ENCODE peak calls at places on chromosomes 11 and 22, in nine cellular contexts. P is HCT116, K is ovary, D is cardiac muscle cell, I is brain microvascular endothelial cell, Q is HFFc6, V is GM20000, R is A549, E is astrocyte of the spinal cord. W is an unnamed sample.

GRCh38 chr11:1442163-1442562 is 44.4 kb downstream of the MOB2 start:
- DNase-seq in P (no peak), K (no peak), D (peak; percentile 37), I (no peak), Q (no peak), V (peak; percentile 58), R (peak; percentile 42), E (no peak), W (peak; percentile 40)

GRCh38 chr11:110199184-110199981 is 97.0 kb downstream of the RDX start:
- DNase-seq in P (no peak), K (no peak), D (peak; percentile 36), I (no peak), Q (no peak), V (no peak), R (no peak), E (peak; percentile 22), W (no peak)

GRCh38 chr22:47333625-47334024 is 571.2 kb downstream of the TBC1D22A start:
- DNase-seq in P (peak; percentile 56), K (no peak), D (no peak), I (peak; percentile 5), Q (peak; percentile 13), V (no peak), R (no peak), E (peak; percentile 58), W (no peak)

GRCh38 chr11:106514706-106515105 is 437.2 kb downstream of the AASDHPPT start:
- DNase-seq in P (no peak), K (no peak), D (no peak), I (no peak), Q (no peak), V (no peak), R (no peak), E (no peak), W (no peak)

GRCh38 chr11:48106166-48106565 is 110.4 kb upstream of the OR4B1 start:
- DNase-seq in P (no peak), K (no peak), D (no peak), I (no peak), Q (no peak), V (no peak), R (no peak), E (no peak), W (no peak)

GRCh38 chr11:34150494-34151151 is 45.2 kb downstream of the NAT10 start:
- DNase-seq in P (no peak), K (no peak), D (no peak), I (no peak), Q (no peak), V (no peak), R (no peak), E (no peak), W (no peak)

GRCh38 chr22:35645646-35646045 is 2.6 kb upstream of the APOL6 start:
- DNase-seq in P (no peak), K (no peak), D (no peak), I (no peak), Q (no peak), V (no peak), R (no peak), E (no peak), W (no peak)

GRCh38 chr22:44459041-44459440 is 39.0 kb downstream of the RTL6 start:
- DNase-seq in P (no peak), K (no peak), D (no peak), I (no peak), Q (no peak), V (no peak), R (no peak), E (no peak), W (no peak)

GRCh38 chr11:70608568-70609314 is 210.4 kb downstream of the CTTN start:
- DNase-seq in P (no peak), K (no peak), D (no peak), I (peak; percentile 4), Q (no peak), V (no peak), R (no peak), E (peak; percentile 29), W (peak; percentile 41)

GRCh38 chr22:50716291-50717024 is 21.5 kb upstream of the ACR start:
- DNase-seq in P (no peak), K (no peak), D (no peak), I (no peak), Q (no peak), V (no peak), R (no peak), E (no peak), W (no peak)

GRCh38 chr22:50719814-50720300 is 18.1 kb upstream of the ACR start:
- DNase-seq in P (no peak), K (no peak), D (peak; percentile 19), I (no peak), Q (no peak), V (no peak), R (no peak), E (no peak), W (no peak)

GRCh38 chr22:50715776-50716175 is 22.2 kb upstream of the ACR start:
- DNase-seq in P (no peak), K (no peak), D (no peak), I (no peak), Q (no peak), V (no peak), R (no peak), E (no peak), W (no peak)

GRCh38 chr22:50718352-50718709 is 19.7 kb upstream of the ACR start:
- DNase-seq in P (no peak), K (no peak), D (no peak), I (no peak), Q (no peak), V (no peak), R (no peak), E (no peak), W (no peak)

DNA sequence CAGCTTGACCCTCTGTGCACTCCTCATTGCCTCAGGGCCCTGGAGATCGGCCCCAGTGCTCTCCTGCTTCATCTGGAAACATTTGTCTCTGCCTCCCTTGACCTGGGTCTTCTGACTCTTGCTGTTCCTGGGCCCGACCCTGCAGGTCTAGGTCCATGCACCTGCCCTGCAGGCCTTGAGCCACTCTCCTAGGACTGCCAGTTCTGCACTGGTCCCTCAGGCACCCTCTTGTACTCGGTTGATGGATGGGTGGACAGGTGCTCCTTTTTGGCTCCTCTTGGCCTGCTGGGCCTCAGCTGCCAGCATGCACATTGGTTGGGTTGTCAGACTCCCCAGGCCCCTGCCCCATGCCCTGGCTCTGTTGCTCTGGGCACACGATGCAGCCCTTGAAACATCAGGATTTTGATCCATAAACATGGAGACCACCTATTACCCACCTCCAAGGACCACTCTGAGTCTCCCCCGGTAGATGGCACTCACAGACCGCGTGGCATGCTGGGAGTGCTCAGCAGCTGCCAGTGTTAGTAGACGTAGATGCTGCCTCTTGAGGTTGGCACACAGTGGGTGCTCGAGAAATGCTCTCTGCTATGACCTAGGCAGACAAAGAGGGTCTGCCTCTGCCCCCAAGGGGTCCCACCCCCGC is 20.2 kb upstream of the ACR start:
- DNase-seq in P (no peak), K (no peak), D (no peak), I (no peak), Q (no peak), V (no peak), R (no peak), E (no peak), W (no peak)
- TF ChIP-seq CTCF in P (no peak), K (no peak), D (no peak), I (peak; percentile 9), Q (no peak), V (no peak), R (no peak), E (no peak), W (no peak)

GRCh38 chr22:30423296-30423958 is 2.1 kb upstream of the MTFP1 start:
- DNase-seq in P (no peak), K (no peak), D (peak; percentile 51), I (no peak), Q (no peak), V (no peak), R (no peak), E (no peak), W (no peak)

GRCh38 chr22:30423959-30424380 is 1.6 kb upstream of the MTFP1 start:
- DNase-seq in P (peak; percentile 99), K (peak; percentile 99), D (peak; percentile 100), I (peak; percentile 99), Q (peak; percentile 99), V (peak; percentile 98), R (peak; percentile 95), E (peak; percentile 100), W (peak; percentile 98)

GRCh38 chr22:30425327-30425615 is 297 bp upstream of the MTFP1 start:
- DNase-seq in P (no peak), K (no peak), D (no peak), I (no peak), Q (no peak), V (no peak), R (no peak), E (no peak), W (no peak)

GRCh38 chr22:30425616-30426394 is at the start of gene MTFP1:
- DNase-seq in P (no peak), K (peak; percentile 68), D (peak; percentile 84), I (peak; percentile 56), Q (peak; percentile 27), V (peak; percentile 74), R (peak; percentile 44), E (peak; percentile 65), W (peak; percentile 76)

GRCh38 chr22:30424471-30425326 is 869 bp upstream of the MTFP1 start:
- DNase-seq in P (no peak), K (no peak), D (peak; percentile 23), I (peak; percentile 37), Q (peak; percentile 24), V (no peak), R (no peak), E (no peak), W (no peak)
- TF ChIP-seq CTCF in P (peak; percentile 25), K (no peak), D (no peak), I (peak; percentile 34), Q (peak; percentile 45), V (no peak), R (no peak), E (no peak), W (no peak)

GRCh38 chr11:127205688-127206217 is 205.2 kb upstream of the KIRREL3 start:
- DNase-seq in P (no peak), K (no peak), D (no peak), I (no peak), Q (no peak), V (no peak), R (no peak), E (no peak), W (no peak)
- TF ChIP-seq CTCF in P (no peak), K (no peak), D (no peak), I (no peak), Q (no peak), V (no peak), R (no peak), E (no peak), W (no peak)

DNA sequence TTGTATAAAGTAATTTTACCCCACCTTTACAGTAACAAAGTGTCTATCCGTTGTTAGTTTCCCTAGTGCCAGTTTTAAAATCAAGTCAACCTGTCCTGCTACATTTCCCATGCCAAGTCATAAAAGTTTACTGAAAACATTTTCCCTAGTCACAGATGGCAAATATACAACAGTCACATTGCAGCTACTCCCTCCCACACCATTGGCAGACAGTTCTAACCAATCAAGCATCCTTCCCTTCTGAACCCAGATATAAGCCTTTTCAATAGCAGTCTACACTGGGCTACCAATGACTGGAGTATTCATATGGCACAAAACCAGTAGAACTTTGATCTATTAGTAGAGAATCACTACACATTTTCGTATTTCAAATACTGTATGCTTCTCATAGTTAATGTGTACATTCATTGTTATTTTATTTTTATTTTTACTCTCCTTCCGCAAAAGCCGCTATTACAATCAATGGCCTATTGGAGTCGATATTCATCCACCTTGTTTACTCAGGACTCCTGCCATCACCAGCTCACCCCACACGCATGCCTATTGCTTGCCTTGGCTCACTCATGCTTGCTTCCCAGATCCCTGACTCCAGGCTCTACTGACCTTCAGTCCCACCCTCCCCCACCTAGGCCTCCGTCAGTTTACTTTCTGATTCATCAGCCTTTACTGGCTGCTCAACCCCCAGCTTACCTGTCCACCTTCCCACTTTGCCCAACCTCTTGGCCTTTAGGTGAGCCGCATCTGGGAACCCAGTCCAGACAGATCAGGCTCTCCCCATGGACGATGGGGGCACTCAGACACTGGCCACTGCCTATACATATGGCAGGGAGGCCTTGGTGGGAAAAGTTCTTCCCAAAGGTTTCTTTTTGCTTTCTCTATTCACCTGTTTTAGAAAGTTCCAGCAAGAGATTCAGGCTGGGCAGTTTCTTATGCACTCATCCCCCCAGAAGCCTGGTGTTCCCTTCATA is 408.4 kb downstream of the SOX6 start:
- DNase-seq in P (no peak), K (no peak), D (no peak), I (no peak), Q (no peak), V (no peak), R (no peak), E (no peak), W (no peak)
- TF ChIP-seq CTCF in P (no peak), K (no peak), D (no peak), I (no peak), Q (no peak), V (no peak), R (no peak), E (no peak), W (no peak)

W was measured in nephron progenitor cell.